ENCODE peak calls at places on chromosomes 12 and 14, in ten cellular contexts. D is lung, X is cardiac muscle cell, Z is H9, B is A673, M is nephron progenitor cell, Q is colonic mucosa, P is tibial artery, T is A549, C is neural crest cell. K is an unnamed sample.

GRCh38 chr14:79920180-79920579 is 291.1 kb downstream of the DIO2 start:
- DNase-seq in B (no peak), X (no peak), T (no peak), Z (no peak), P (no peak), M (no peak), C (no peak), D (no peak), Q (no peak), K (no peak)

GRCh38 chr14:66163023-66163422 is 323.1 kb upstream of the CCDC196 start:
- DNase-seq in B (no peak), T (no peak), M (no peak), P (no peak), X (no peak), Q (no peak), D (no peak), C (no peak), Z (no peak), K (no peak)

GRCh38 chr12:52870361-52871290 is 21.8 kb upstream of the KRT78 start:
- DNase-seq in Q (peak), P (no peak), T (peak), D (peak), C (peak), B (peak), Z (peak), M (peak), X (peak), K (peak)

GRCh38 chr12:13100882-13101769 is 2.3 kb downstream of the GSG1 start:
- DNase-seq in B (peak), P (peak), C (peak), Q (peak), X (peak), Z (peak), M (peak), T (peak), D (peak), K (peak)

GRCh38 chr14:91078095-91078737 is 17.8 kb upstream of the RPS6KA5 start:
- DNase-seq in B (no peak), Z (no peak), X (no peak), T (no peak), Q (no peak), M (no peak), D (no peak), C (no peak), P (no peak), K (no peak)

GRCh38 chr12:122825773-122826724 is 9.2 kb upstream of the HIP1R start:
- DNase-seq in D (no peak), Z (no peak), M (no peak), T (peak), Q (no peak), B (peak), C (no peak), X (peak), P (no peak), K (no peak)

GRCh38 chr14:41167040-41167439 is 439.6 kb upstream of the LRFN5 start:
- DNase-seq in Z (peak), M (no peak), T (no peak), C (no peak), P (no peak), Q (no peak), D (no peak), X (no peak), B (no peak), K (no peak)

GRCh38 chr12:87368259-87368658 is 660.9 kb downstream of the C12orf50 start:
- DNase-seq in P (no peak), D (no peak), X (no peak), Q (no peak), C (no peak), B (peak), Z (no peak), T (no peak), M (no peak), K (no peak)

GRCh38 chr12:53184828-53185227 is 4.1 kb upstream of the CSAD start:
- DNase-seq in M (no peak), Q (no peak), D (no peak), B (no peak), Z (no peak), P (no peak), X (no peak), T (no peak), C (no peak), K (no peak)

GRCh38 chr14:81323621-81324400 is 76.3 kb downstream of the STON2 start:
- DNase-seq in B (no peak), T (peak), X (peak), Z (peak), C (peak), M (peak), D (peak), Q (peak), P (no peak), K (no peak)

GRCh38 chr12:52168019-52168717 is 23.6 kb downstream of the KRT80 start:
- DNase-seq in T (peak), M (no peak), Q (no peak), D (no peak), X (peak), Z (no peak), C (no peak), P (no peak), B (no peak), K (no peak)

GRCh38 chr12:131213896-131214442 is 260.3 kb downstream of the ADGRD1 start:
- DNase-seq in T (no peak), P (no peak), M (no peak), C (no peak), Q (no peak), X (no peak), D (no peak), Z (no peak), B (no peak), K (no peak)

GRCh38 chr14:75469606-75470237 is 41.9 kb downstream of the JDP2 start:
- DNase-seq in D (peak), B (no peak), C (no peak), T (no peak), X (no peak), P (peak), Q (peak), M (no peak), Z (no peak), K (no peak)

GRCh38 chr14:93879362-93879983 is 47.7 kb upstream of the FAM181A start:
- DNase-seq in D (no peak), Z (no peak), T (no peak), Q (no peak), B (no peak), M (no peak), X (no peak), C (no peak), P (no peak), K (no peak)

GRCh38 chr12:125272252-125272980 is 207.2 kb downstream of the AACS start:
- DNase-seq in B (no peak), M (no peak), Q (no peak), D (no peak), Z (no peak), P (no peak), C (no peak), T (no peak), X (no peak), K (no peak)

GRCh38 chr12:85865905-85866304 is 8.2 kb upstream of the NTS start:
- DNase-seq in M (no peak), Z (no peak), Q (no peak), X (peak), C (no peak), D (no peak), P (no peak), B (peak), T (no peak), K (no peak)

GRCh38 chr14:89955418-89956293 is at the start of gene TDP1:
- DNase-seq in M (peak), C (peak), B (peak), Q (peak), Z (peak), X (peak), P (peak), D (peak), T (peak), K (peak)

GRCh38 chr14:89953602-89954001 is 928 bp downstream of the EFCAB11 start:
- DNase-seq in D (no peak), M (no peak), Z (no peak), C (no peak), B (no peak), P (no peak), X (no peak), T (no peak), Q (no peak), K (no peak)

GRCh38 chr14:89955022-89955414 is 488 bp upstream of the EFCAB11 start:
- DNase-seq in M (no peak), C (no peak), Z (no peak), Q (no peak), X (no peak), B (no peak), T (no peak), P (no peak), D (no peak), K (no peak)

GRCh38 chr14:89952581-89952980 is 1.9 kb downstream of the EFCAB11 start:
- DNase-seq in B (no peak), C (no peak), M (no peak), Q (no peak), T (no peak), X (no peak), P (no peak), Z (no peak), D (no peak), K (no peak)

GRCh38 chr14:89954045-89955021 is at the start of gene EFCAB11:
- DNase-seq in M (peak), T (peak), B (peak), P (peak), Q (peak), Z (peak), X (peak), D (peak), C (peak), K (peak)
- TF ChIP-seq CTCF in M (no peak), T (peak), B (peak), P (no peak), Q (no peak), Z (peak), X (peak), D (peak), C (peak), K (no peak)

GRCh38 chr12:105493091-105493615 is 162.7 kb downstream of the C12orf75 start:
- DNase-seq in T (no peak), M (no peak), X (no peak), D (no peak), Z (no peak), B (no peak), C (no peak), Q (no peak), P (no peak), K (no peak)
- TF ChIP-seq CTCF in T (no peak), M (no peak), X (no peak), D (no peak), Z (no peak), B (no peak), C (no peak), Q (no peak), P (no peak), K (no peak)

GRCh38 chr14:30709201-30709600 is 87.1 kb downstream of the SCFD1 start:
- DNase-seq in Q (no peak), B (no peak), M (no peak), C (no peak), D (no peak), Z (no peak), X (no peak), P (no peak), T (no peak), K (no peak)
- TF ChIP-seq CTCF in Q (no peak), B (no peak), M (no peak), C (no peak), D (no peak), Z (no peak), X (no peak), P (no peak), T (no peak), K (no peak)

DNA sequence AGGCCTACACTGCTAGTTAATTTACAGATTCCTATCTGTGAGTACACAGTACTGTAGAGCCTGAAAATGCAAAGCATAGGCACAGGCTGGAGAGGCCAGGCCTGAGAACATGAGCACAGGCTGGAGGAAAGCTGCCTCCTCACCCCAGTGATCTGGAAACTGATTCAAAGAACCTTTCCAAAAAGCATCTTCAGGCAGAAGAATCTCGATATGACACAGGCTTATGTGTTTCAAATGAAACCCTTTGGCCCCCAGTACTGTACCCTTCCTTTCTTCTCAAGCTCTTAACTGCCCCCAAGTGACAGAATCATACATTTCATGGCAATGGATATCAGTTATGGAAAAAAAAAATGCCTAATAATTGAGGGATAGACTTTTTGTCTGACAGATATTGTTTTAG is 122.0 kb downstream of the KCNC2 start:
- DNase-seq in T (no peak), D (no peak), C (no peak), B (peak), X (peak), Q (no peak), P (no peak), M (peak), Z (no peak), K (no peak)
- TF ChIP-seq CTCF in T (peak), D (no peak), C (peak), B (peak), X (no peak), Q (no peak), P (no peak), M (no peak), Z (peak), K (no peak)

GRCh38 chr14:25033358-25033757 is 16.6 kb downstream of the STXBP6 start:
- DNase-seq in X (no peak), D (no peak), C (no peak), B (no peak), Q (no peak), Z (no peak), T (no peak), M (no peak), P (no peak), K (no peak)

GRCh38 chr14:25037032-25037431 is 12.9 kb downstream of the STXBP6 start:
- DNase-seq in C (no peak), D (no peak), Q (no peak), P (no peak), B (no peak), X (peak), M (no peak), Z (no peak), T (no peak), K (no peak)

GRCh38 chr14:25034803-25035681 is 14.9 kb downstream of the STXBP6 start:
- DNase-seq in P (no peak), C (no peak), X (no peak), D (no peak), B (no peak), T (no peak), Q (peak), Z (no peak), M (no peak), K (no peak)

GRCh38 chr14:25026476-25027137 is 23.3 kb downstream of the STXBP6 start:
- DNase-seq in B (no peak), Z (no peak), D (no peak), P (no peak), X (no peak), Q (no peak), C (no peak), M (no peak), T (no peak), K (no peak)

GRCh38 chr14:25032092-25032784 is 17.7 kb downstream of the STXBP6 start:
- DNase-seq in T (no peak), D (no peak), M (no peak), P (no peak), X (no peak), Q (no peak), C (no peak), Z (peak), B (peak), K (no peak)
- TF ChIP-seq CTCF in T (no peak), D (no peak), M (no peak), P (no peak), X (peak), Q (no peak), C (peak), Z (peak), B (peak), K (no peak)